ENCODE peak calls at places on chromosomes 6 and 20, in five cellular contexts. Z is HepG2, A is HCT116, G is SK-N-SH, L is GM12878. P is an unnamed sample.
A peak's percentile ranks its signal among the peaks of the same experiment; 100 is the strongest.

GRCh38 chr6:156718647-156719394 is 58.4 kb upstream of the ARID1B start:
- DNase-seq in Z (peak; percentile 26), G (no peak), A (peak; percentile 69), L (no peak), P (peak; percentile 48)

GRCh38 chr6:127282184-127282583 is 15.5 kb downstream of the RNF146 start:
- DNase-seq in L (no peak), A (no peak), G (no peak), Z (no peak), P (no peak)

GRCh38 chr6:72953901-72954494 is 271.3 kb downstream of the KHDC1L start:
- DNase-seq in G (no peak), Z (no peak), L (no peak), A (no peak), P (no peak)

GRCh38 chr6:21402368-21402767 is 191.2 kb upstream of the SOX4 start:
- DNase-seq in G (no peak), Z (no peak), L (peak; percentile 30), A (no peak), P (no peak)

GRCh38 chr20:62517168-62517567 is 41.4 kb upstream of the GATA5 start:
- DNase-seq in G (no peak), A (no peak), L (no peak), Z (no peak), P (no peak)

GRCh38 chr20:32442630-32443029 is 84.5 kb downstream of the ASXL1 start:
- DNase-seq in G (no peak), A (no peak), L (no peak), Z (no peak), P (no peak)

GRCh38 chr6:138656278-138656803 is 117.2 kb upstream of the CCDC28A start:
- DNase-seq in A (no peak), Z (no peak), L (no peak), G (no peak), P (no peak)

GRCh38 chr6:143333081-143333480 is 117.4 kb downstream of the ADAT2 start:
- DNase-seq in G (no peak), L (no peak), A (no peak), Z (no peak), P (no peak)

GRCh38 chr6:107711412-107711811 is 112.7 kb downstream of the SCML4 start:
- DNase-seq in A (no peak), Z (no peak), L (no peak), G (no peak), P (no peak)

DNA sequence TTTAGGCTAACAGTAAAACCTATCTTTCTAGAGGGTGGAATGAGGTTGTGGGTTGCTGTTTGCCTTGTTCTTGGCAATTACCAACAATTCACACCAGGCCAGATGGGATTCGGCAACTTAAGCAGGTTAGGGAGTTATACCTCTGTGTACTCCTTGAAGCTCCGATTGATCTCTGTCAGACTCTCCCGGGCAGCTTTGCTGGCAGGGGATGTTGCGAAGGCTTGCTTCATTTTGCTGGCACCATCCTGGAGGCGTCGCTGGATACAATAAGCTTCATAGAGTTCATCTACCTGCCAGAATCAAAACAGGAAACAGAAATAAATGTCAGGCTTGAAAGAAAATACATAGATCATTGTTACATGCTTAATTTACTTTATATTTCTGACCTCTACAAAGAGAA is 66.4 kb upstream of the ARMH2 start:
- DNase-seq in A (no peak), Z (no peak), L (no peak), G (no peak), P (no peak)
- TF ChIP-seq JUND in A (no peak), Z (no peak), L (no peak), G (no peak), P (no peak)

GRCh38 chr6:124964764-124965105 is 2.5 kb downstream of the RNF217 start:
- DNase-seq in Z (no peak), L (no peak), A (no peak), G (no peak), P (no peak)
- TF ChIP-seq JUND in Z (no peak), L (no peak), A (no peak), G (no peak), P (no peak)

GRCh38 chr6:89270951-89271721 is 44.0 kb downstream of the GABRR2 start:
- DNase-seq in A (no peak), Z (no peak), L (peak; percentile 21), G (no peak), P (no peak)

GRCh38 chr6:89273816-89274215 is 41.3 kb downstream of the GABRR2 start:
- DNase-seq in L (no peak), A (no peak), G (no peak), Z (no peak), P (no peak)

GRCh38 chr6:89269981-89270380 is 45.1 kb downstream of the GABRR2 start:
- DNase-seq in Z (no peak), A (no peak), L (no peak), G (no peak), P (no peak)

GRCh38 chr6:89275900-89276299 is 39.2 kb downstream of the GABRR2 start:
- DNase-seq in A (no peak), Z (no peak), L (no peak), G (no peak), P (no peak)

DNA sequence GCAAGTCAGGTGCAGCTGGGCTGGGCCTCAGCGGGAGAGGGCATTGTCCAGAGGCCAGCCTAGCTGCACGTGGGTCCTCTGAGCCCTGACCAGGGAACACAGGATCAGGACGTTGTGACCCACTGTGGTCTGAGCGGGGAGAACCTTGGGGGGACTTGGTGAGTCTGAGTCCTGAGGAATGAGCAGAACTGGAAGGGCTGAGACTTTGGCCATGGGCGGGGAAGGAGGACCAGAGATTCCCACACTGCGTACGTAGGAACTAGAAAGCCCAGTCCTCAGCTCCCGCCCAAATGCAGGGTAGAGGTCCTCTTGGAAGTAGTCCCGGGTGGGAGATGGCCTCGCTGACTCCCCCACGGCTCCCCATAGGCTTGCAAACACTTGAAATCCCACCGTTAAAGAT is 42.5 kb downstream of the GABRR2 start:
- DNase-seq in A (no peak), Z (no peak), G (no peak), L (no peak), P (no peak)
- TF ChIP-seq JUND in A (no peak), Z (no peak), G (no peak), L (no peak), P (no peak)

GRCh38 chr6:44005507-44005903 is 121.7 kb downstream of the MRPL14 start:
- DNase-seq in L (no peak), A (no peak), Z (no peak), G (no peak), P (no peak)

GRCh38 chr6:44004136-44004535 is 123.1 kb downstream of the MRPL14 start:
- DNase-seq in L (no peak), Z (no peak), A (no peak), G (no peak), P (no peak)

GRCh38 chr6:44003345-44004061 is 123.7 kb downstream of the MRPL14 start:
- DNase-seq in L (no peak), A (no peak), G (no peak), Z (no peak), P (no peak)

GRCh38 chr6:44006123-44006871 is 121.0 kb downstream of the MRPL14 start:
- DNase-seq in Z (no peak), G (no peak), L (no peak), A (no peak), P (no peak)

DNA sequence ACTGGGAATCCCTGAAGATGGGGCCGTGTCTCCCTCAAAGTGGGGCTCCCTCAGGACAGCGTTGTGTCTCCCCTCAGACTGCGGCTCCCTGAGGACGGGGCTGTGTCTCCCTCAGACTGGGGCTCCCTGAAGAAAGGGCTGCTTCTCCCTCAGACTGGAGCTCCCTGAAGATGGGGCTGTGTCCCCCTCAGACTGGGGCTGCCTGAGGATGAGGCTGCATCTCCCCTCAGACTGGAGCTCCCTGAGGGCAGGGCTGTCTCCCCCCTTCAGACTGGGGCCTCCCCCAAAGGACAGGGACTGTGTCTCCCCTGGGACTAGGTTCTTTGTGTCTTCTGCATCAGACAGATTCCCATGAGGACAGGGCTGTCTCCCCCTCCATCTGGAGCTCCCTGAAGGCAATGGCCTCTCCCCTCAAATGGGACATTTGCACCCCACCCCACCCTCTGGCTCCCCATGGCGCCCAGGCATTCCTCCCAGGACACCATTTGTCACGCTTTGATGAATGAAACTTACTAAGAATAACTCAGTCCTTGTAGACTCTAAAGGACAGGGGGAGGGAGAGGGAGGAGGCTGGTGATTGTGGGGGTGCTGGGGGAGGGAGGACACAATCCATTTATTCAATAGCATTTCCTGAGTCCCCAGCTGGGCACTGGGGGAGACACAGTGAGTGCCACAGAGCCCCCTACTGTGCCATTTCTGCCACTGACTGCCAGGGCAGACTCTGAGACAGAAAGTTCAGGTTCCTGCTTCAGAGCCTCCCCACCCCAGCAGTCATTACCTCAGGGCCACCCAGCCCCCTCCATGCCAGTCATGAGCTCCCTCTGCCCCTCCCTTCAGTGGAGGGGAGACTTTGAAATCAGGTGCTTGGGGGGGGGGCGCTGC is 122.4 kb downstream of the MRPL14 start:
- DNase-seq in A (no peak), L (no peak), Z (no peak), G (peak; percentile 71), P (peak; percentile 42)
- TF ChIP-seq JUND in A (no peak), L (no peak), Z (no peak), G (no peak), P (no peak)

GRCh38 chr6:35272005-35272404 is 12.5 kb downstream of the ZNF76 start:
- DNase-seq in L (no peak), G (no peak), Z (no peak), A (no peak), P (no peak)
- TF ChIP-seq JUND in L (no peak), G (no peak), Z (no peak), A (no peak), P (no peak)

GRCh38 chr6:158654498-158654897 is 4.6 kb downstream of the SYTL3 start:
- DNase-seq in L (no peak), Z (peak; percentile 41), A (no peak), G (peak; percentile 57), P (no peak)

GRCh38 chr6:158655569-158656450 is 6.0 kb downstream of the SYTL3 start:
- DNase-seq in Z (no peak), A (no peak), G (no peak), L (no peak), P (no peak)

GRCh38 chr6:158654960-158655485 is 5.2 kb downstream of the SYTL3 start:
- DNase-seq in L (no peak), Z (no peak), A (no peak), G (no peak), P (no peak)

GRCh38 chr6:158649289-158650143 is at the start of gene SYTL3:
- DNase-seq in L (peak; percentile 95), A (no peak), G (no peak), Z (no peak), P (no peak)

GRCh38 chr6:158653577-158654354 is 3.9 kb downstream of the SYTL3 start:
- DNase-seq in Z (no peak), A (no peak), G (no peak), L (peak; percentile 91), P (no peak)
- TF ChIP-seq JUND in Z (no peak), A (no peak), G (no peak), L (peak; percentile 52), P (no peak)

GRCh38 chr6:90068835-90069478 is 174.7 kb downstream of the GJA10 start:
- DNase-seq in L (no peak), A (no peak), Z (no peak), G (no peak), P (no peak)

GRCh38 chr6:90072961-90073464 is 178.7 kb downstream of the GJA10 start:
- DNase-seq in A (no peak), Z (no peak), G (no peak), L (no peak), P (no peak)

GRCh38 chr6:90074161-90074560 is 179.9 kb downstream of the GJA10 start:
- DNase-seq in L (no peak), G (no peak), A (no peak), Z (peak; percentile 15), P (no peak)

GRCh38 chr6:90076471-90076870 is 182.2 kb downstream of the GJA10 start:
- DNase-seq in A (no peak), L (no peak), Z (no peak), G (no peak), P (no peak)

GRCh38 chr6:90072501-90072900 is 178.2 kb downstream of the GJA10 start:
- DNase-seq in A (no peak), G (no peak), Z (no peak), L (no peak), P (no peak)
- TF ChIP-seq JUND in A (no peak), G (no peak), Z (no peak), L (no peak), P (no peak)